ENCODE peak calls at places on chromosome 3, in five cellular contexts. One of them, this sample, is unnamed.

GRCh38 chr3:148450819-148451218 is 246.9 kb upstream of the AGTR1 start:
- DNase-seq in right lobe of liver: no peak
- DNase-seq in OCI-LY7: no peak
- DNase-seq in neuronal stem cell: no peak
- DNase-seq in psoas muscle: no peak
- DNase-seq in this sample: no peak

GRCh38 chr3:128328546-128329458 is 137.9 kb downstream of the DNAJB8 start:
- DNase-seq in right lobe of liver: peak
- DNase-seq in OCI-LY7: no peak
- DNase-seq in neuronal stem cell: no peak
- DNase-seq in psoas muscle: no peak
- DNase-seq in this sample: no peak

GRCh38 chr3:187734841-187735240 is 10.4 kb downstream of the BCL6 start:
- DNase-seq in right lobe of liver: no peak
- DNase-seq in OCI-LY7: no peak
- DNase-seq in neuronal stem cell: no peak
- DNase-seq in psoas muscle: no peak
- DNase-seq in this sample: no peak

GRCh38 chr3:126373682-126374601 is 16.7 kb upstream of the KLF15 start:
- DNase-seq in right lobe of liver: peak
- DNase-seq in OCI-LY7: no peak
- DNase-seq in neuronal stem cell: no peak
- DNase-seq in psoas muscle: peak
- DNase-seq in this sample: peak

GRCh38 chr3:39419697-39420293 is 13.3 kb downstream of the RPSA start:
- DNase-seq in right lobe of liver: no peak
- DNase-seq in OCI-LY7: no peak
- DNase-seq in neuronal stem cell: no peak
- DNase-seq in psoas muscle: no peak
- DNase-seq in this sample: no peak

GRCh38 chr3:72306800-72307341 is 521.9 kb upstream of the PROK2 start:
- DNase-seq in right lobe of liver: peak
- DNase-seq in OCI-LY7: no peak
- DNase-seq in neuronal stem cell: no peak
- DNase-seq in psoas muscle: no peak
- DNase-seq in this sample: no peak

GRCh38 chr3:147422226-147422933 is 13.2 kb downstream of the ZIC1 start:
- DNase-seq in right lobe of liver: no peak
- DNase-seq in OCI-LY7: no peak
- DNase-seq in neuronal stem cell: peak
- DNase-seq in psoas muscle: no peak
- DNase-seq in this sample: no peak

GRCh38 chr3:53162672-53163458 is 1.9 kb downstream of the PRKCD start:
- DNase-seq in right lobe of liver: no peak
- DNase-seq in OCI-LY7: peak
- DNase-seq in neuronal stem cell: no peak
- DNase-seq in psoas muscle: no peak
- DNase-seq in this sample: no peak

GRCh38 chr3:169945313-169945712 is 21.3 kb upstream of the SEC62 start:
- DNase-seq in right lobe of liver: no peak
- DNase-seq in OCI-LY7: peak
- DNase-seq in neuronal stem cell: no peak
- DNase-seq in psoas muscle: no peak
- DNase-seq in this sample: no peak

GRCh38 chr3:155026999-155027591 is 53.0 kb upstream of the MME start:
- DNase-seq in right lobe of liver: no peak
- DNase-seq in OCI-LY7: no peak
- DNase-seq in neuronal stem cell: no peak
- DNase-seq in psoas muscle: no peak
- DNase-seq in this sample: no peak

GRCh38 chr3:62811119-62811518 is 64.1 kb downstream of the CADPS start:
- DNase-seq in right lobe of liver: no peak
- DNase-seq in OCI-LY7: no peak
- DNase-seq in neuronal stem cell: no peak
- DNase-seq in psoas muscle: no peak
- DNase-seq in this sample: no peak

GRCh38 chr3:67416703-67417102 is 237.7 kb downstream of the SUCLG2 start:
- DNase-seq in right lobe of liver: no peak
- DNase-seq in OCI-LY7: no peak
- DNase-seq in neuronal stem cell: no peak
- DNase-seq in psoas muscle: no peak
- DNase-seq in this sample: no peak

GRCh38 chr3:45656575-45657363 is 32.4 kb upstream of the SACM1L start:
- DNase-seq in right lobe of liver: peak
- DNase-seq in OCI-LY7: peak
- DNase-seq in neuronal stem cell: peak
- DNase-seq in psoas muscle: peak
- DNase-seq in this sample: peak

GRCh38 chr3:159872374-159873109 is 116.1 kb upstream of the IL12A start:
- DNase-seq in right lobe of liver: no peak
- DNase-seq in OCI-LY7: no peak
- DNase-seq in neuronal stem cell: no peak
- DNase-seq in psoas muscle: no peak
- DNase-seq in this sample: no peak

GRCh38 chr3:151912041-151912440 is 38.6 kb downstream of the SUCNR1 start:
- DNase-seq in right lobe of liver: no peak
- DNase-seq in OCI-LY7: no peak
- DNase-seq in neuronal stem cell: no peak
- DNase-seq in psoas muscle: no peak
- DNase-seq in this sample: no peak

GRCh38 chr3:177284383-177284881 is 87.2 kb upstream of the TBL1XR1 start:
- DNase-seq in right lobe of liver: no peak
- DNase-seq in OCI-LY7: no peak
- DNase-seq in neuronal stem cell: no peak
- DNase-seq in psoas muscle: peak
- DNase-seq in this sample: peak

GRCh38 chr3:54123538-54124196 is 1.3 kb downstream of the CACNA2D3 start:
- DNase-seq in right lobe of liver: no peak
- DNase-seq in OCI-LY7: no peak
- DNase-seq in neuronal stem cell: no peak
- DNase-seq in psoas muscle: no peak
- DNase-seq in this sample: no peak

GRCh38 chr3:25831578-25831977 is 41.7 kb downstream of the OXSM start:
- DNase-seq in right lobe of liver: no peak
- DNase-seq in OCI-LY7: peak
- DNase-seq in neuronal stem cell: no peak
- DNase-seq in psoas muscle: no peak
- DNase-seq in this sample: no peak

GRCh38 chr3:27108322-27108721 is 260.9 kb downstream of the NEK10 start:
- DNase-seq in right lobe of liver: no peak
- DNase-seq in OCI-LY7: no peak
- DNase-seq in neuronal stem cell: no peak
- DNase-seq in psoas muscle: no peak
- DNase-seq in this sample: no peak

GRCh38 chr3:51501833-51502561 is 2.2 kb upstream of the DCAF1 start:
- DNase-seq in right lobe of liver: peak
- DNase-seq in OCI-LY7: peak
- DNase-seq in neuronal stem cell: peak
- DNase-seq in psoas muscle: peak
- DNase-seq in this sample: peak

GRCh38 chr3:120498947-120499346 is 48.2 kb upstream of the FSTL1 start:
- DNase-seq in right lobe of liver: no peak
- DNase-seq in OCI-LY7: no peak
- DNase-seq in neuronal stem cell: peak
- DNase-seq in psoas muscle: no peak
- DNase-seq in this sample: no peak

GRCh38 chr3:134933997-134934396 is 138.9 kb downstream of the EPHB1 start:
- DNase-seq in right lobe of liver: no peak
- DNase-seq in OCI-LY7: no peak
- DNase-seq in neuronal stem cell: no peak
- DNase-seq in psoas muscle: no peak
- DNase-seq in this sample: no peak

GRCh38 chr3:139653582-139653981 is 24.2 kb downstream of the NMNAT3 start:
- DNase-seq in right lobe of liver: no peak
- DNase-seq in OCI-LY7: no peak
- DNase-seq in neuronal stem cell: no peak
- DNase-seq in psoas muscle: no peak
- DNase-seq in this sample: no peak

GRCh38 chr3:127822836-127823589 is 698 bp upstream of the MGLL start:
- DNase-seq in right lobe of liver: peak
- DNase-seq in OCI-LY7: no peak
- DNase-seq in neuronal stem cell: peak
- DNase-seq in psoas muscle: peak
- DNase-seq in this sample: no peak

GRCh38 chr3:99624536-99625236 is 13.7 kb upstream of the COL8A1 start:
- DNase-seq in right lobe of liver: no peak
- DNase-seq in OCI-LY7: no peak
- DNase-seq in neuronal stem cell: no peak
- DNase-seq in psoas muscle: no peak
- DNase-seq in this sample: no peak

GRCh38 chr3:99625643-99626414 is 12.6 kb upstream of the COL8A1 start:
- DNase-seq in right lobe of liver: no peak
- DNase-seq in OCI-LY7: no peak
- DNase-seq in neuronal stem cell: no peak
- DNase-seq in psoas muscle: no peak
- DNase-seq in this sample: no peak

GRCh38 chr3:99625237-99625622 is 13.2 kb upstream of the COL8A1 start:
- DNase-seq in right lobe of liver: no peak
- DNase-seq in OCI-LY7: no peak
- DNase-seq in neuronal stem cell: no peak
- DNase-seq in psoas muscle: no peak
- DNase-seq in this sample: no peak

GRCh38 chr3:99626415-99626788 is 12.0 kb upstream of the COL8A1 start:
- DNase-seq in right lobe of liver: no peak
- DNase-seq in OCI-LY7: no peak
- DNase-seq in neuronal stem cell: no peak
- DNase-seq in psoas muscle: no peak
- DNase-seq in this sample: no peak

DNA sequence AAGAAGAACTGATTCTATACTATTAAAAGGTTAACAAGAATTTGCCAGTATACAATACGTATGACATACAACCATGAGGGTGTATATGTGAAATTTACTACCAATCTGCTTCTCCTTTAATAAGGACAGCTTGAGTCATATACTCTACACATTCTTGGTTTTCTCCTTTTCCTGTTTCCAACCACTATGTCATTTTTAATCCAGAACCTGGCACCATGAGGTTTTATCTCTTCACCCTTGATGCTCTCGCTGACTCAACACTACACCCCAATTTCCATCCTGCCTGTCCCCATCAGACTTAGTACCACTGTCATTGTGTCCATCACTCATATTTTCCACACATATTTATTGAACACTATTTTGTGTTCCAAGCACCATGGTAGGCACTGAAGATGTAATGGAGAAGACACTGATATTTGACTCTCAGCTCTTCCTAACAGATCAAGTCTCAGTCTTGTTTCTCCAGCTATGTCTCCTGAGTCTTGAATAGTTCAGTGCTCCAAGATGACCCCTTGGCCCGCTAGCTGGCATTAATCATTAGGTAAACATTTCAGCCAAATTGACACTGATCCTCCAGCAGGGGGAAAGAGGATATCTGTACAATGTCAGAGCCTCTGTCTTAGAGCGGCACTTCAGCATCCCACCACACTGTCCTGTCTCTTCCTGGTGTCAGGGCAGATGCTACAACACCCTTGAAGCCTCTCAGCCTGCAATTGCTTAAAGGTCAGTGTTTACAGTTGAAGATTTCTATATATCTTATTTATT is 11.2 kb upstream of the COL8A1 start:
- DNase-seq in right lobe of liver: no peak
- DNase-seq in OCI-LY7: no peak
- DNase-seq in neuronal stem cell: no peak
- DNase-seq in psoas muscle: no peak
- DNase-seq in this sample: no peak
- H3K4me3 ChIP-seq in right lobe of liver: no peak
- H3K4me3 ChIP-seq in OCI-LY7: no peak
- H3K4me3 ChIP-seq in neuronal stem cell: no peak
- H3K4me3 ChIP-seq in psoas muscle: no peak
- H3K4me3 ChIP-seq in this sample: no peak

GRCh38 chr3:42473083-42473932 is 29.1 kb upstream of the VIPR1 start:
- DNase-seq in right lobe of liver: no peak
- DNase-seq in OCI-LY7: no peak
- DNase-seq in neuronal stem cell: no peak
- DNase-seq in psoas muscle: no peak
- DNase-seq in this sample: no peak
- H3K4me3 ChIP-seq in right lobe of liver: no peak
- H3K4me3 ChIP-seq in OCI-LY7: no peak
- H3K4me3 ChIP-seq in neuronal stem cell: no peak
- H3K4me3 ChIP-seq in psoas muscle: no peak
- H3K4me3 ChIP-seq in this sample: no peak

DNA sequence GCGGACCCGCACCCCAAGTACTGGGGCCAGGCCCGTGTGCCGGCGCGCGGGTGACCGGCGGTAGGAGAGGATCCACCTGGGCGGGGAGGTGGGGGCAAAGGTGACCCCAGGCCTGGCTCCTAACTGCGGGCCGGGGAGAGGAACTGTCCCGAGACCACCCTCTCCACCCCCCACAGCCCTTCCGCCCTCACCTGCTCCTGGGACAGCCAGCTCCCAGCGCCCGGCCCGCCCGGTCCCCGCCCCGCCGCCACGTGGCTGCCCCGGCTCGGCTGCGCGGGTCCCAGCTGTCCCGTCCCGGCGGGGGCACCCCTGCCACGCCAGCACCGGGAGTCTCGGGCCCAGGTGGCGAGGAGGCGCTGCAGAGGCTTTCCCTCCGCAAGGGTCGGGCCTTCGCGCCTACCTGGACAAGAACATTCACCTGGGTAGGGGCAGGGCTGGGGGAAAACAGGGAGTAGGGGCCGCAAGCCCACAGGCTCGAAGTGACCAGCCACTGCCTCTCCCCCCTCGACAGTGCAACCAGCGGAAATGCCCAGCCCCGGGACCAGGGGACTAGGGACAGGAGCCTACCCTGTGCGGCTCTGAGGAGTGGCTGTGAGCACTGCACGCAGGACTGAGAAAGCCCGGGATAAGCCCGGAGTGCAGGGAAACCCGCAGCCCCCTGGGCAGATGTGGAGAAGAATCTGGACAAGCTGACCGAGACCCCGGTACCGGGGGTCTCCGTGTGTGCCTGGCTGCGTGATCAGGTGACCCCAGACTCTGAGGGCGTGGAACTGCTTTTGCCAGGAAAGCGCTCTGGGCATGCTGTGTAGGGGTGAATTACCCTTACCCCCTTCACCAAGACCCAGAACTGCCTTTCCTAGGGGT is at the start of gene SLC12A8:
- DNase-seq in right lobe of liver: peak
- DNase-seq in OCI-LY7: no peak
- DNase-seq in neuronal stem cell: no peak
- DNase-seq in psoas muscle: no peak
- DNase-seq in this sample: no peak
- H3K4me3 ChIP-seq in right lobe of liver: peak
- H3K4me3 ChIP-seq in OCI-LY7: no peak
- H3K4me3 ChIP-seq in neuronal stem cell: peak
- H3K4me3 ChIP-seq in psoas muscle: peak
- H3K4me3 ChIP-seq in this sample: no peak

GRCh38 chr3:36942632-36943248 is 2.1 kb downstream of the TRANK1 start:
- DNase-seq in right lobe of liver: no peak
- DNase-seq in OCI-LY7: no peak
- DNase-seq in neuronal stem cell: no peak
- DNase-seq in psoas muscle: no peak
- DNase-seq in this sample: no peak

GRCh38 chr3:36943601-36944000 is 1.3 kb downstream of the TRANK1 start:
- DNase-seq in right lobe of liver: no peak
- DNase-seq in OCI-LY7: no peak
- DNase-seq in neuronal stem cell: no peak
- DNase-seq in psoas muscle: no peak
- DNase-seq in this sample: no peak

GRCh38 chr3:36941658-36942057 is 3.2 kb downstream of the TRANK1 start:
- DNase-seq in right lobe of liver: no peak
- DNase-seq in OCI-LY7: no peak
- DNase-seq in neuronal stem cell: no peak
- DNase-seq in psoas muscle: no peak
- DNase-seq in this sample: no peak

GRCh38 chr3:36944012-36944640 is 728 bp downstream of the TRANK1 start:
- DNase-seq in right lobe of liver: peak
- DNase-seq in OCI-LY7: peak
- DNase-seq in neuronal stem cell: peak
- DNase-seq in psoas muscle: peak
- DNase-seq in this sample: no peak

GRCh38 chr3:36941162-36941561 is 3.7 kb downstream of the TRANK1 start:
- DNase-seq in right lobe of liver: no peak
- DNase-seq in OCI-LY7: no peak
- DNase-seq in neuronal stem cell: no peak
- DNase-seq in psoas muscle: no peak
- DNase-seq in this sample: no peak
- H3K4me3 ChIP-seq in right lobe of liver: no peak
- H3K4me3 ChIP-seq in OCI-LY7: no peak
- H3K4me3 ChIP-seq in neuronal stem cell: no peak
- H3K4me3 ChIP-seq in psoas muscle: no peak
- H3K4me3 ChIP-seq in this sample: no peak

This sample was measured in Jurkat, Clone E6-1.